ENCODE peak calls at places on chromosome 19, in four cellular contexts. U, J, K and I are unnamed samples.

GRCh38 chr19:44725251-44725650 is 23.3 kb upstream of the BCL3 start:
- DNase-seq in K (no peak), J (no peak), U (no peak), I (no peak)

GRCh38 chr19:55079400-55080038 is 3.9 kb downstream of the EPS8L1 start:
- DNase-seq in K (no peak), U (peak; percentile 41), J (no peak), I (no peak)

GRCh38 chr19:15551183-15552004 is 43.1 kb downstream of the CYP4F22 start:
- DNase-seq in U (peak; percentile 97), J (no peak), K (no peak), I (no peak)

GRCh38 chr19:56015756-56016155 is 29.2 kb downstream of the NLRP5 start:
- DNase-seq in K (no peak), J (peak; percentile 32), U (no peak), I (peak; percentile 6)

GRCh38 chr19:51742736-51743288 is 8.9 kb downstream of the FPR1 start:
- DNase-seq in K (no peak), U (no peak), J (no peak), I (no peak)

GRCh38 chr19:41426952-41427646 is at the start of gene B3GNT8:
- DNase-seq in J (no peak), K (peak; percentile 34), U (peak; percentile 96), I (no peak)

GRCh38 chr19:55041244-55041626 is 3.2 kb upstream of the GP6 start:
- DNase-seq in K (no peak), U (no peak), J (no peak), I (no peak)

GRCh38 chr19:10643166-10643967 is 10.8 kb upstream of the ILF3 start:
- DNase-seq in K (no peak), U (no peak), J (no peak), I (no peak)

GRCh38 chr19:32750441-32751055 is 31.0 kb downstream of the TDRD12 start:
- DNase-seq in U (no peak), K (no peak), J (no peak), I (no peak)

GRCh38 chr19:51326216-51327065 is 15.0 kb downstream of the IGLON5 start:
- DNase-seq in U (peak; percentile 30), J (no peak), K (no peak), I (no peak)

GRCh38 chr19:30369833-30370232 is 2.4 kb upstream of the ZNF536 start:
- DNase-seq in U (no peak), J (no peak), K (no peak), I (no peak)

GRCh38 chr19:30338878-30339623 is 33.1 kb upstream of the ZNF536 start:
- DNase-seq in J (no peak), K (no peak), U (peak; percentile 25), I (no peak)

DNA sequence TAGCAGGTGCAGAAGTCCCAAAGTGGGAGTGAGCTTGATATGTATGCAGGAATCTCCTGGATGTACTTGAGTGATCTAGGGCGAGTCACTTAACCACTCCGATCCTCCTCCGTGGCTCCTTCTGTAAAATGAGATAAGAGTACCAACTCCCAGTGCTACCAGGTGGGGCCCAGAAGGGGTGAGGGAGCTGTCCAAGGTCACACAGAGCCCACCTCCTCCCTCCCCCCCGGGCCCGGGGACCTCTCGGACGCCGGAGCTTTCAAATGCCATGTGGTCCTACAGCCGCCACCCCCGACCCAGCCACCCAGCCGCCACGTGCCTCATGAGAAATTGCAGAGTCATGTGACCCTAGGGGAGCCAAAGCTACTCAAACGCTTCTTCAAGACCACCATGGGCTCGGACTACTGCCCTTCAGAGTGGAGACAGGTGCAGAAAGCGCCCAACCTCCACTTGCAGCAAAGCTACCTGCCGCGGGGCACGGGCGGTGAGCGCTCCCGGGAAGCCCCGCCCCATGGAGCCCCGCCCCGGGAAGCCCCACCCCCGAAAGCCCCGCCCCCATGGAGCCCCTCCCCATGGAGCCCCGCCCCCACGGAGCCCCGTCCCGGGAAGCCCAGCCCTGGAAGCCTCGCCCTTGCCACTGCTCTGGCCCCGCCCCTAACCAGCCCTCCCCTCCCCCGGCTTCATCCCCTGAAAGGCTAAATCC is 10.1 kb upstream of the ZNF358 start:
- DNase-seq in U (peak; percentile 93), J (peak; percentile 47), K (no peak), I (no peak)
- H3K9ac ChIP-seq in U (no peak overlapping the region), J (no peak overlapping the region), K (no peak overlapping the region), I (peak overlapping the region; percentile 22)

GRCh38 chr19:14090509-14091085 is at the start of gene SAMD1:
- DNase-seq in K (peak; percentile 83), U (peak; percentile 88), J (peak; percentile 82), I (no peak)

GRCh38 chr19:14088634-14089411 is 1.7 kb downstream of the SAMD1 start:
- DNase-seq in K (no peak), J (no peak), U (no peak), I (no peak)

GRCh38 chr19:14091086-14091884 is 734 bp upstream of the SAMD1 start:
- DNase-seq in K (peak; percentile 64), U (peak; percentile 77), J (peak; percentile 49), I (no peak)

GRCh38 chr19:14089412-14089661 is 1.2 kb downstream of the SAMD1 start:
- DNase-seq in K (no peak), J (no peak), U (peak; percentile 58), I (no peak)

GRCh38 chr19:14089662-14090508 is 666 bp downstream of the SAMD1 start:
- DNase-seq in J (peak; percentile 64), U (peak; percentile 71), K (peak; percentile 74), I (no peak)
- H3K9ac ChIP-seq in J (no peak overlapping the region), U (no peak overlapping the region), K (peak overlapping the region; percentile 70), I (peak overlapping the region; percentile 33)

DNA sequence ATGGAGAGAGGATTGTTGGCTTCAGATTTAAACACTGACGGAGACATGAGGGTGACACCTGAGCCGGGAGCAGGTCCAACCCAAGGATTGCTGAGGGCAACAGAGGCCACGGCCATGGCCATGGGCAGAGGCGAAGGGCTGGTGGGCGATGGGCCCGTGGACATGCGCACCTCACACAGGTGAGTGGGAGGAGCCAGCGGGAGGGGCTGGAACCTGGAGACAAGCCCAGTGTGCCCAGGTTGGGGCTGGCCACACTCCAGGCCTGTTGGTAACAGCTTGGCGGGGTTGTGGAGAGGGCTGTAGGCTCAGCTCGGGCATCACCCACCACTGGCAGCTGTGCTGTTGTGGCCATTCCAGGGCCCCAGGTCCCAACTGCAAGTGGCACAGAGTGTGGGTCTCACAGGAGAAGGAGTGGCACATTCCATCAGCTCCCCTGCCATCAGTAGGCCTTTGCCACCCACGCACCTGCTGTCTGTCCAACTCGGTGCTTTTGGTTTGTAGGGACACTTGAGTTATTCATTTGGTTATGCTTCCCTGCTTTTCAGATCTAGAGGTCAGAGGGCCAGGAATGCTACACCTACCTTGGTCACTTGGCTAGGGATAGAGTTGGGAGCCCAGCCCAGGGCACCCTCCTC is 49.8 kb downstream of the TSSK6 start:
- DNase-seq in J (no peak), U (no peak), K (no peak), I (no peak)
- H3K9ac ChIP-seq in J (no peak overlapping the region), U (no peak overlapping the region), K (no peak overlapping the region), I (no peak overlapping the region)

DNA sequence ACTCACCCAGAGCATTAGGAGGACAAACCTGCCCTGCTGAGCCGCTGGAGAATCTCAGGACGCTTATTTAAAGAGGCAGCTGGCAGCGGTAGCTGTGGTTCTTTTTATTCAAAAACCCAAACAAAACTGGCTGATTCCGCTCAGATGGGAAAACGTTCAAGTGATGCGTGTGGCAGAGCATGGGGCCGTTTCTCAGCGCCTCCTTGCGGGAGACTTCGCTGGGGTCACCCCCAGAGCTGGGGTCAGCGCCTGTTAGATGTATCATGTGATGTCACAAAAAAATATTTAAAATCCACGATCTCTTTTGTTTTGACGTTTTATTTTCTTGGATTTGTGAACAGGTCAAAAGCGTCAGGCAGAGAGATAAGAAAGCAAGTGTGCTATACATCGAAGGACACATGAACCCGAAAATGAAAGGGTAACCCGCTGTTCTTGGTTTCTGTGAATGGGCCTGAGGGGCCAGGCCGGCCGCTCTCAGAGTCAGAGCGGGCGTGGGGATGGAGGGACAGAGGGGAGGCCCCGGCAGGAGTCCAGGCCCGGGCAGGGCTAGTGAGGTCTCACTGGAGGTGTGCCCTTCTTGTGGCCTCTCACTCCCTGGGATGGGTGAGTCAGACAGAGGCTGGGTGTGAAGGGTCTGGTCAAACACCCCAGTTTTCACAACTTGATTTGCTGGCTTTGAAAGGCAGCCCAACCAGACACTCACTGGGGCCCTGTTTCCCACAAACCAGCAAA is 17.6 kb upstream of the NDUFS7 start:
- DNase-seq in K (no peak), U (no peak), J (peak; percentile 23), I (no peak)
- H3K9ac ChIP-seq in K (no peak overlapping the region), U (no peak overlapping the region), J (no peak overlapping the region), I (no peak overlapping the region)

GRCh38 chr19:49336482-49337266 is 1.5 kb downstream of the CD37 start:
- DNase-seq in J (no peak), U (peak; percentile 40), K (no peak), I (no peak)
- H3K9ac ChIP-seq in J (no peak overlapping the region), U (no peak overlapping the region), K (no peak overlapping the region), I (no peak overlapping the region)

GRCh38 chr19:46913198-46913851 is 52.5 kb downstream of the ARHGAP35 start:
- DNase-seq in K (no peak), J (no peak), U (peak; percentile 24), I (no peak)
- H3K9ac ChIP-seq in K (peak overlapping the region; percentile 11), J (no peak overlapping the region), U (no peak overlapping the region), I (peak overlapping the region; percentile 40)

GRCh38 chr19:5147971-5148793 is 179.3 kb downstream of the KDM4B start:
- DNase-seq in K (no peak), U (no peak), J (no peak), I (no peak)
- H3K9ac ChIP-seq in K (no peak overlapping the region), U (no peak overlapping the region), J (no peak overlapping the region), I (no peak overlapping the region)

DNA sequence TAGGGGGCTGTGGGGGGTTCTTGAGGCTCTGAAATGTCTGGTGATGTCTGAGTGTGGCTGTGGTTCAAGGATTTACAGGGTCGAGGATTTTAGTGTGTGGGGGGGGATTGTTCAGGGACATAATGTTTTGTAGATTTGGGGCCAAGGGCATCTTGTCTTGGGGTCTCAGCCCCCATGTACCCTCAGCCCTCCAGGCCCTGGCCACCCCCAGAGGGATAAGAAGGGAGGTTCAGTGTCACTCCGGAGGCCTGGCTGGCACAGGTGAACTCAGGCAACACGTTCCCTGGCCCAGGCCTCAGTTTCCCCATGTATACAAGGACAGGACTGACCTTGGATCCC is 2.4 kb upstream of the APC2 start:
- DNase-seq in U (no peak), J (no peak), K (no peak), I (no peak)
- H3K9ac ChIP-seq in U (no peak overlapping the region), J (no peak overlapping the region), K (no peak overlapping the region), I (no peak overlapping the region)